ENCODE peak calls at places on chromosomes 5 and 9, in four cellular contexts. One of them, this sample, is unnamed. For H3K36me3 and H3K27me3, the result is how much of the 10 kb centered on the place peaks cover.

GRCh38 chr9:19375536-19375935 is 4.5 kb downstream of the RPS6 start:
- DNase-seq in IMR-90: peak
- DNase-seq in cardiac muscle cell: no peak
- DNase-seq in hepatocyte: no peak
- DNase-seq in this sample: no peak

GRCh38 chr5:166961938-166962337 is 1329.5 kb upstream of the WWC1 start:
- DNase-seq in cardiac muscle cell: no peak
- DNase-seq in IMR-90: no peak
- DNase-seq in hepatocyte: no peak
- DNase-seq in this sample: no peak

GRCh38 chr5:176832162-176832561 is 21.8 kb downstream of the UNC5A start:
- DNase-seq in IMR-90: no peak
- DNase-seq in hepatocyte: no peak
- DNase-seq in cardiac muscle cell: no peak
- DNase-seq in this sample: no peak

GRCh38 chr5:73103885-73104284 is 16.5 kb upstream of the TMEM171 start:
- DNase-seq in IMR-90: no peak
- DNase-seq in hepatocyte: no peak
- DNase-seq in cardiac muscle cell: no peak
- DNase-seq in this sample: no peak

GRCh38 chr9:113682297-113682771 is 193.8 kb upstream of the ZNF618 start:
- DNase-seq in hepatocyte: peak
- DNase-seq in IMR-90: peak
- DNase-seq in cardiac muscle cell: peak
- DNase-seq in this sample: peak

GRCh38 chr5:94467560-94468504 is 150.6 kb downstream of the KIAA0825 start:
- DNase-seq in IMR-90: no peak
- DNase-seq in cardiac muscle cell: no peak
- DNase-seq in hepatocyte: no peak
- DNase-seq in this sample: no peak

GRCh38 chr5:14607089-14607488 is 25.5 kb downstream of the OTULINL start:
- DNase-seq in cardiac muscle cell: no peak
- DNase-seq in IMR-90: no peak
- DNase-seq in hepatocyte: no peak
- DNase-seq in this sample: no peak

GRCh38 chr9:14313951-14314423 is at the start of gene NFIB:
- DNase-seq in hepatocyte: peak
- DNase-seq in cardiac muscle cell: peak
- DNase-seq in IMR-90: peak
- DNase-seq in this sample: peak

GRCh38 chr9:97362777-97363545 is 48.9 kb upstream of the TDRD7 start:
- DNase-seq in hepatocyte: no peak
- DNase-seq in IMR-90: no peak
- DNase-seq in cardiac muscle cell: no peak
- DNase-seq in this sample: no peak

GRCh38 chr5:43592363-43592762 is 10.6 kb upstream of the NNT start:
- DNase-seq in hepatocyte: no peak
- DNase-seq in IMR-90: no peak
- DNase-seq in cardiac muscle cell: no peak
- DNase-seq in this sample: no peak

GRCh38 chr5:9519537-9519936 is 26.3 kb downstream of the SEMA5A start:
- DNase-seq in IMR-90: peak
- DNase-seq in cardiac muscle cell: no peak
- DNase-seq in hepatocyte: no peak
- DNase-seq in this sample: no peak

GRCh38 chr9:107029146-107029545 is 166.2 kb downstream of the ZNF462 start:
- DNase-seq in cardiac muscle cell: no peak
- DNase-seq in IMR-90: no peak
- DNase-seq in hepatocyte: no peak
- DNase-seq in this sample: no peak

GRCh38 chr5:43096916-43097315 is 23.8 kb upstream of the ZNF131 start:
- DNase-seq in cardiac muscle cell: no peak
- DNase-seq in hepatocyte: no peak
- DNase-seq in IMR-90: no peak
- DNase-seq in this sample: no peak

GRCh38 chr5:36162810-36163486 is 11.0 kb downstream of the SKP2 start:
- DNase-seq in cardiac muscle cell: no peak
- DNase-seq in IMR-90: no peak
- DNase-seq in hepatocyte: no peak
- DNase-seq in this sample: no peak

GRCh38 chr9:113317777-113318176 is 14.6 kb upstream of the RNF183 start:
- DNase-seq in IMR-90: no peak
- DNase-seq in cardiac muscle cell: no peak
- DNase-seq in hepatocyte: no peak
- DNase-seq in this sample: no peak

GRCh38 chr5:43416988-43417394 is 4.8 kb upstream of the CCL28 start:
- DNase-seq in cardiac muscle cell: no peak
- DNase-seq in hepatocyte: no peak
- DNase-seq in IMR-90: no peak
- DNase-seq in this sample: no peak

GRCh38 chr5:137192293-137192743 is 306.8 kb downstream of the SPOCK1 start:
- DNase-seq in IMR-90: peak
- DNase-seq in cardiac muscle cell: no peak
- DNase-seq in hepatocyte: no peak
- DNase-seq in this sample: no peak

GRCh38 chr9:99785010-99785590 is 36.6 kb upstream of the NR4A3 start:
- DNase-seq in cardiac muscle cell: no peak
- DNase-seq in hepatocyte: no peak
- DNase-seq in IMR-90: no peak
- DNase-seq in this sample: peak

GRCh38 chr5:24862117-24862516 is 217.3 kb upstream of the CDH10 start:
- DNase-seq in cardiac muscle cell: no peak
- DNase-seq in IMR-90: no peak
- DNase-seq in hepatocyte: no peak
- DNase-seq in this sample: no peak

GRCh38 chr9:107333363-107333762 is 50.3 kb downstream of the RAD23B start:
- DNase-seq in hepatocyte: no peak
- DNase-seq in IMR-90: no peak
- DNase-seq in cardiac muscle cell: no peak
- DNase-seq in this sample: no peak

GRCh38 chr9:121505903-121506640 is 6.4 kb upstream of the GGTA1 start:
- DNase-seq in hepatocyte: no peak
- DNase-seq in IMR-90: no peak
- DNase-seq in cardiac muscle cell: no peak
- DNase-seq in this sample: no peak

GRCh38 chr5:150410524-150411244 is 2.0 kb downstream of the CD74 start:
- DNase-seq in IMR-90: peak
- DNase-seq in hepatocyte: peak
- DNase-seq in cardiac muscle cell: peak
- DNase-seq in this sample: peak

GRCh38 chr5:73519531-73520283 is 21.5 kb downstream of the BTF3 start:
- DNase-seq in IMR-90: peak
- DNase-seq in cardiac muscle cell: peak
- DNase-seq in hepatocyte: peak
- DNase-seq in this sample: peak

GRCh38 chr5:10262121-10262774 is 12.2 kb downstream of the CCT5 start:
- DNase-seq in cardiac muscle cell: no peak
- DNase-seq in IMR-90: no peak
- DNase-seq in hepatocyte: no peak
- DNase-seq in this sample: no peak

GRCh38 chr9:94553029-94553938 is 1.6 kb upstream of the PCAT7 start:
- DNase-seq in IMR-90: no peak
- DNase-seq in cardiac muscle cell: peak
- DNase-seq in hepatocyte: peak
- DNase-seq in this sample: peak

GRCh38 chr5:39422036-39422606 is 2.7 kb downstream of the DAB2 start:
- DNase-seq in hepatocyte: no peak
- DNase-seq in cardiac muscle cell: no peak
- DNase-seq in IMR-90: no peak
- DNase-seq in this sample: no peak

GRCh38 chr9:34869390-34869789 is 88.7 kb upstream of the PHF24 start:
- DNase-seq in IMR-90: peak
- DNase-seq in cardiac muscle cell: peak
- DNase-seq in hepatocyte: no peak
- DNase-seq in this sample: peak

GRCh38 chr5:3796736-3797135 is 201.1 kb downstream of the IRX1 start:
- DNase-seq in IMR-90: no peak
- DNase-seq in hepatocyte: no peak
- DNase-seq in cardiac muscle cell: no peak
- DNase-seq in this sample: no peak

DNA sequence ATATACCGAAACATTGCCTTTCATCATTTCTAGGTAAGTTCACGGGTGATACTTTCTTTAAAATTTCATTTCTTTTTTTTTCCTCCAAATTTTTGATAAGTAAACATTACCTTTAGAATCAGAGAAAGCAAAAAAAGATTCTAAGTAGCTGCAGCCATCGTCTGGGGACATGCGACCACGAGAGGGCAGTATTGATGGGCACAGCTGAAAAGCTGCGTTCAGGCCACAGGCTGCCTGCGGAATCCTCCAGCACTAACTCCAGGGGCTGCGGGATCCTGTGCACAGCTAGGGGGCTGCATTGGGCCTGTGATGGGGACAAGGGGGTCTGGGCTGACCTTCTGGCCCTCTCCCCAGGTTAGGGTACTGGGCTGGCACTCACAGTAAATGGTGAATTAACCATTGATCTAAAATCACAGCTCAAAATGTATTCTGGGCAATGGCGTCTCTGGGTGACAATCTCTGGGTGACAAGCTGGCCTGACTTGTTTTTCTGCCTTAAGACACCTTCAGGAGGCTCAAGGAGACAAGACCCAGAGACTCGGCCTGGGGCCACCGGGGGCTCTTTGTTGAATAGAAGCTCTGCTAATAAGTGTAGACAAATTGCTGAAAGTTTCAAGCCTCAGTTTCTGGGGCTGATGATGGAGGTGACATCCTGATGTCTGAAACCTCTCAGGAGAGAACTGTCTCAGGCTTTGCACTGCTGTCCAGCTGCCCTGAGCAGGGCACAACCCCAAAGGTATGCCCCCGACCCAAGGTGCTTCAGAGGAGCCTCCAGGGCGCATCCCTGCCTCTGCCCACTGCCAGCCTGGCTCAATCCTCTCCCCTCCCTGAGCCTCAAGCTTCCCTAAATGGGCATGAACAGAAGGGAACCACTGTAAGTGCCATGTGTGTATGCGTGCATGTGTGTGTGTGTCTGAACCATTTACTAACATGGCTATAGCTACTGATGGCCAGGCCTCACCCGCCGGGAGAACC is 44.3 kb upstream of the SARDH start:
- DNase-seq in cardiac muscle cell: peak
- DNase-seq in hepatocyte: peak
- DNase-seq in IMR-90: peak
- DNase-seq in this sample: peak
- H3K4me3 ChIP-seq in cardiac muscle cell: no peak
- H3K4me3 ChIP-seq in hepatocyte: no peak
- H3K4me3 ChIP-seq in IMR-90: no peak
- H3K4me3 ChIP-seq in this sample: no peak

DNA sequence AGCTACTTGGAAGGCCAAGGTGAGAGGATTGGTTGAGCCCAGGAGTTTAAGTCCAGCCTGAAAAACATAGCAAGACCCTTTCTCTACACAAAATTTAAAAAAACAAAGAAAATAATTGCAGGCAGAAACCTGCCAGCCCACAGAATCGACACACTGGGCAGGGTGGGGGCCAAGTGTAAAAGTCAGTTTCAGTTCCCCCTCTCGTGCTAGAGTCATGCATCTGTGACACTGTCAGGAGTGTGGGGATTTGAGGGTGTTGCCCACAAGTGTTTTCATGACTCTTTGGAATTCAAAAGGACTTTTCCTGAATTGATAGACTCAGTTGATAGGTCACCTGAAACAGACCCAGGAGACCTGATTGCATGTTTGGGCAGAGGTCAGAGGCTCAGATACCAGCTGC is 47.6 kb downstream of the PRRC2B start:
- DNase-seq in hepatocyte: no peak
- DNase-seq in IMR-90: no peak
- DNase-seq in cardiac muscle cell: no peak
- DNase-seq in this sample: no peak
- H3K36me3 ChIP-seq in hepatocyte: under half
- H3K36me3 ChIP-seq in IMR-90: half or more
- H3K36me3 ChIP-seq in cardiac muscle cell: half or more
- H3K36me3 ChIP-seq in this sample: half or more

GRCh38 chr9:117424291-117424690 is 9.4 kb upstream of the ASTN2 start:
- DNase-seq in IMR-90: no peak
- DNase-seq in hepatocyte: no peak
- DNase-seq in cardiac muscle cell: no peak
- DNase-seq in this sample: no peak
- H3K27me3 ChIP-seq in IMR-90: under half
- H3K27me3 ChIP-seq in hepatocyte: half or more
- H3K27me3 ChIP-seq in cardiac muscle cell: half or more
- H3K27me3 ChIP-seq in this sample: under half

GRCh38 chr9:38226491-38226951 is 157.5 kb upstream of the SHB start:
- DNase-seq in hepatocyte: no peak
- DNase-seq in IMR-90: peak
- DNase-seq in cardiac muscle cell: peak
- DNase-seq in this sample: peak
- H3K4me3 ChIP-seq in hepatocyte: no peak
- H3K4me3 ChIP-seq in IMR-90: no peak
- H3K4me3 ChIP-seq in cardiac muscle cell: no peak
- H3K4me3 ChIP-seq in this sample: no peak

GRCh38 chr9:129007035-129007765 is 20.9 kb downstream of the SH3GLB2 start:
- DNase-seq in IMR-90: no peak
- DNase-seq in hepatocyte: peak
- DNase-seq in cardiac muscle cell: peak
- DNase-seq in this sample: no peak
- H3K36me3 ChIP-seq in IMR-90: under half
- H3K36me3 ChIP-seq in hepatocyte: under half
- H3K36me3 ChIP-seq in cardiac muscle cell: under half
- H3K36me3 ChIP-seq in this sample: under half

GRCh38 chr9:128396970-128397613 is 23.6 kb upstream of the CERCAM start:
- DNase-seq in IMR-90: no peak
- DNase-seq in cardiac muscle cell: no peak
- DNase-seq in hepatocyte: no peak
- DNase-seq in this sample: peak
- H3K27me3 ChIP-seq in IMR-90: under half
- H3K27me3 ChIP-seq in cardiac muscle cell: half or more
- H3K27me3 ChIP-seq in hepatocyte: half or more
- H3K27me3 ChIP-seq in this sample: half or more

This sample was measured in H7.